ENCODE peak calls at places on chromosomes 4 and X, in ten cellular contexts. E is A549; H is esophagus muscularis mucosa; B is tibial artery; T is astrocyte; V is CD8-positive, alpha-beta T cell; P is keratinocyte; F is cardiac fibroblast; G is uterus; L is Karpas-422. Y is an unnamed sample.

GRCh38 chrX:48468247-48468671 is 1.8 kb downstream of the SLC38A5 start:
- DNase-seq in E (no peak), H (no peak), B (no peak), T (no peak), V (no peak), P (no peak), F (no peak), G (no peak), L (no peak), Y (no peak)

GRCh38 chr4:83536649-83537352 is 893 bp downstream of the GPAT3 start:
- DNase-seq in E (no peak), H (no peak), B (no peak), T (no peak), V (no peak), P (no peak), F (no peak), G (peak; percentile 18), L (no peak), Y (peak; percentile 16)

GRCh38 chr4:168388890-168389289 is 70.3 kb upstream of the DDX60 start:
- DNase-seq in E (no peak), H (no peak), B (no peak), T (peak; percentile 53), V (no peak), P (peak; percentile 21), F (peak; percentile 33), G (no peak), L (no peak), Y (peak; percentile 47)

GRCh38 chrX:47574609-47575325 is 7.5 kb upstream of the TIMP1 start:
- DNase-seq in E (no peak), H (no peak), B (no peak), T (no peak), V (no peak), P (no peak), F (no peak), G (no peak), L (peak; percentile 11), Y (no peak)

GRCh38 chr4:2811830-2812599 is 19.1 kb downstream of the SH3BP2 start:
- DNase-seq in E (no peak), H (no peak), B (peak; percentile 85), T (peak; percentile 22), V (peak; percentile 54), P (no peak), F (peak; percentile 81), G (peak; percentile 52), L (peak; percentile 86), Y (peak; percentile 87)

GRCh38 chrX:9510980-9511379 is 46.1 kb downstream of the TBL1X start:
- DNase-seq in E (no peak), H (no peak), B (no peak), T (no peak), V (no peak), P (no peak), F (no peak), G (no peak), L (no peak), Y (no peak)

GRCh38 chr4:137180349-137180748 is 351.9 kb downstream of the PCDH18 start:
- DNase-seq in E (no peak), H (no peak), B (no peak), T (no peak), V (no peak), P (no peak), F (peak; percentile 13), G (no peak), L (no peak), Y (peak; percentile 10)

GRCh38 chr4:104425003-104425402 is 69.7 kb downstream of the CXXC4 start:
- DNase-seq in E (no peak), H (no peak), B (no peak), T (no peak), V (no peak), P (no peak), F (no peak), G (no peak), L (no peak), Y (no peak)

DNA sequence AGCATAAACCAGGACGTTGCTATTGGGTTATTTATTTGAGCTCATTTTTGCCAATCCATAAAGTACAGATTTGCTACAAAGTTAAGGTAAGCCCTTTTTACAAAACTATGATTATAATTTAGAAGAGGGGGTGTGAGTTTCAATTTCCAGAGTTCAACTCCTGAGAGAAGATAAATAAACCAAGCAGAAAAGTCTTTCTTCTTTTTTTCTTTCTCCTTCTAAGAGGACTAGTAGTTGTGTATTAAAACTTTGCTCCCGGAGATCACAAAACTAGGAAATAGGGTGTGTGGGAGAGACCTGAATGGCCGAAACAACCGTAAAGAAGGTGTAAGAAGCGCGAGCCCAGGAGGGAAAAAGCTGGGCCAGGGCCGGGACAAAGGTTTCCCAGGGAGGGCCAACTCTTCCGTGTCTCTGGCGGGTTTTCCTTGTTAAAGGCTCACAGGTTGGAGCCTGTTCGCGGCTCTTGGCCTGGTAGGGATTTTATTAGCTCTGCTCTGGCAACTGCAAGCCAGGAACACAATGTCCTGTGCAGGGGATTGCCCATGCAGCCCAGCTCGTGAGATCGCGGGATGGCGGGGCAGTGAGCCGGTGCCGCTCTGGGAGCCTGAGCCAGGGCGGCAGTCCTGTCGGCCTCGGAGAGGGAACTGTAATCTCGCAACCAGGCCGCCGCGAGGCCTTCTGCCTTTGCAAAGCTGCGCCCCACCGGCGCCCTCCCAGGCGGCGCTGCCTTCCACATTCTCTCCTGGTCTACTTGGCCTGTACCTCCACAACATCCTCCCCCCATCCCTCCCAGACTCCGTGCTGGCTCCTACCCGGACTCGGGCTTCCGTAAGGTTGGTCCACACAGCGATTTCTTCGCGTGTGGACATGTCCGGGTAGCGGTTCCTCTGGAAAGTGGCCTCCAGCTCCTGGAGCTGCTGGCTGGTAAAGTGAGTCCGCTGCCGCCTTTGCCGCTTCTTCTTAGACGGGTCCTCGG is 2.2 kb downstream of the PITX2 start:
- DNase-seq in E (no peak), H (no peak), B (no peak), T (peak; percentile 11), V (no peak), P (no peak), F (no peak), G (no peak), L (no peak), Y (peak; percentile 28)
- H3K4me3 ChIP-seq in E (no peak overlapping the region), H (peak overlapping the region; percentile 69), B (no peak overlapping the region), T (no peak overlapping the region), V (no peak overlapping the region), P (no peak overlapping the region), F (peak overlapping the region; percentile 50), G (no peak overlapping the region), L (no peak overlapping the region), Y (no peak overlapping the region)

DNA sequence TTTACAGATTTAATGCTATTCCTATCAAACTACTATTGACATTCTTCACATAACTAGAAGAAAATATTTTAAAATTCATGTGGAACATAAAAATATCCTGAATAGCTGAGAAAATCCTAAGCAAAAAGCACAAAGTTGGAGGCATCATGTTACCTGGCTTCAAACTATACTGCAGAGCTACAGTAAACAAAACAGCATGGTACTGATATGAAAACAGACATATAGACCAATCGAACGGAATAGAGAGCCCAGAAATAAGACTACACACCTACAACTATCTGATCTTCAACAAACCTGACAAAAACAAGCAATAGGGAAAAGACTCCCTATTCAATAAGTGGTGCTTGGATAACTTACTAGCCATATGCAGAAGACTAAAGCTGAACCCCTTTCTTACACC is 273.4 kb upstream of the GRIA3 start:
- DNase-seq in E (no peak), H (no peak), B (no peak), T (no peak), V (no peak), P (no peak), F (no peak), G (no peak), L (no peak), Y (no peak)
- H3K4me3 ChIP-seq in E (no peak overlapping the region), H (no peak overlapping the region), B (no peak overlapping the region), T (no peak overlapping the region), V (no peak overlapping the region), P (no peak overlapping the region), F (no peak overlapping the region), G (no peak overlapping the region), L (no peak overlapping the region), Y (no peak overlapping the region)

GRCh38 chr4:156388826-156389225 is 435.2 kb upstream of the CTSO start:
- DNase-seq in E (no peak), H (no peak), B (no peak), T (peak; percentile 45), V (no peak), P (no peak), F (peak; percentile 68), G (no peak), L (no peak), Y (peak; percentile 80)

GRCh38 chr4:156391297-156391653 is 437.6 kb upstream of the CTSO start:
- DNase-seq in E (no peak), H (no peak), B (no peak), T (no peak), V (no peak), P (no peak), F (no peak), G (no peak), L (no peak), Y (peak; percentile 10)

GRCh38 chr4:156396534-156396933 is 442.9 kb upstream of the CTSO start:
- DNase-seq in E (no peak), H (no peak), B (no peak), T (no peak), V (no peak), P (no peak), F (no peak), G (no peak), L (no peak), Y (no peak)

DNA sequence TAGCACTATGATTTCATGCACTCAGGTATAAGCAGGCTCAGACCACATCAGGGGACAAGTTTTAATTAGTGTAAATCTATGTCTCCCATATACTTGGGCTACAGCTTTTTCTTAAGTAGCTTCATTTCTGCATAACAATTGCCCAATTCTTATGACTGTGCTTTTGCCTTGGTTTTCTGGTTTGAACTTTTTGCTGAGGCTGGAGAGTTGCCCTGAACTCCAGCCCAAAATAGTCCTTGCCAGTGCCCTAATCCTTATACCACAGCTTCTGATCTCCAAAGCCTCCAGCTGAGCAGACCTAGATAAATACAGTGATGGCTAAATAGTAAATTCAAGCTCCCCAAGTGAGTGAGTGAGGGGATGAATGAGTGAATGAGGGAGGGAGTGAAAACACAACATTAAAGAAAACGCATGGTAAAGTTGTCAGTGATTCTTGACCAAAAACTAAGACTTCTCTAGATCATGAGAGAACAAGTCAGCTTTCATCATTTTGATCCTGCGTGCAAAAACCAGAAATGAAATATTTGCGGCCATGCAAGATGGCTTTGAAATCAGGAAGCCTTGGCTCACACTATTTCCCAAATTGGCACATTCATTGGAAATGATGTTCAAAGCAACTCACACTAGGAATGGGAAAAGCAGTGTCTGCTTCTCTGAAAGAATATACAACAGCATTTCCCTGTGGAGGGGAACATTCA is 437.1 kb upstream of the CTSO start:
- DNase-seq in E (no peak), H (no peak), B (peak; percentile 64), T (peak; percentile 44), V (no peak), P (no peak), F (peak; percentile 71), G (no peak), L (no peak), Y (peak; percentile 67)
- H3K4me3 ChIP-seq in E (no peak overlapping the region), H (no peak overlapping the region), B (no peak overlapping the region), T (no peak overlapping the region), V (no peak overlapping the region), P (no peak overlapping the region), F (no peak overlapping the region), G (no peak overlapping the region), L (no peak overlapping the region), Y (no peak overlapping the region)

DNA sequence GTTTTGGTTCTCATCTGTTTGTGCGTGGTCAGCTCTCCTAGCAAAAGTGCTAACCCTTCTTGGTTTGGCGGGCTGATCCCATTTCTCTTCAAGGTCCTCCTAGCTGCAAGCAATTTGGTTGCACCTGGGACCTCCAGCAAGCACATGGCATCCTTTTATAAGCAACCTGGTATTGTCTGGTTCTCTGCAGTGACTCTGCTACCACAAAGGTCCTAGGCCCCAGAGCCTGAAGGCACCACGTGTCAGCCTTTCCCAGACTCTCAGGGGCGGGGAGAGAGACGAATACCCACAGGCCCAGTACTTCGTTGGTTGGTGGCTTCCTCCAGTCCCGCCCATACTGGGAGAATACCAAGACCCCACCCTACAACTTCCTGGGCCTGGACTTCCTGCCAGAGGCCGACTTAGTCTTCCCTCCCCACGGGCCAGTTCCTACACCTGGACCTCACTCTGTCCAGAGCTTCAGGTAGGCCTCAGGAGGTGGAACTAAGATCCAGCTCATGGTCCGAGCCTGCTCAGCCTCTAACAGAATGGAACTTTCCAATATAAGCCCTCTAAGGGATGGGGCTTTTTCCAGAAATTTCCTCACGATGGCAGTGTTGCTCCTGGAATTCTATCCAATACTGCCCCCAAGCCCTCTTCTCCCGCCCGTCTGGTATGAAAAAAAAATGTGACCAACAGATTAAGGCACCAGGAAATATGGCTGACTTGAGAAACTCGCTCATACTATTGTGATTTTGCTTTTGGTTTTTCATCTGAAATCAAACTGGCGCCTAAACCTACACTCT is 192.5 kb upstream of the STK26 start:
- DNase-seq in E (no peak), H (no peak), B (peak; percentile 63), T (peak; percentile 30), V (peak; percentile 26), P (no peak), F (peak; percentile 80), G (peak; percentile 80), L (peak; percentile 53), Y (peak; percentile 83)
- H3K4me3 ChIP-seq in E (no peak overlapping the region), H (peak overlapping the region; percentile 31), B (peak overlapping the region; percentile 18), T (peak overlapping the region; percentile 40), V (no peak overlapping the region), P (no peak overlapping the region), F (no peak overlapping the region), G (no peak overlapping the region), L (no peak overlapping the region), Y (peak overlapping the region; percentile 49)

Y was measured in choroid plexus epithelial cell.